ENCODE peak calls at places on chromosomes 7 and 10, in eight cellular contexts. One of them, this sample, is unnamed. For H3K4me1, the result is how much of the 10 kb centered on the place peaks cover.

GRCh38 chr7:26958834-26959233 is 94.4 kb upstream of the SKAP2 start:
- DNase-seq in A549: peak
- DNase-seq in ovary: no peak
- DNase-seq in sigmoid colon: no peak
- DNase-seq in tibial nerve: no peak
- DNase-seq in upper lobe of left lung: no peak
- DNase-seq in stomach: no peak
- DNase-seq in H1: no peak
- DNase-seq in this sample: no peak

GRCh38 chr10:14625210-14625621 is 149.5 kb downstream of the FAM107B start:
- DNase-seq in A549: no peak
- DNase-seq in ovary: no peak
- DNase-seq in sigmoid colon: peak
- DNase-seq in tibial nerve: no peak
- DNase-seq in upper lobe of left lung: no peak
- DNase-seq in stomach: no peak
- DNase-seq in H1: no peak
- DNase-seq in this sample: no peak

GRCh38 chr10:26931223-26931622 is 70.5 kb upstream of the ABI1 start:
- DNase-seq in A549: no peak
- DNase-seq in ovary: peak
- DNase-seq in sigmoid colon: no peak
- DNase-seq in tibial nerve: no peak
- DNase-seq in upper lobe of left lung: peak
- DNase-seq in stomach: peak
- DNase-seq in H1: no peak
- DNase-seq in this sample: peak

GRCh38 chr10:131354380-131354779 is 42.9 kb upstream of the TCERG1L start:
- DNase-seq in A549: no peak
- DNase-seq in ovary: no peak
- DNase-seq in sigmoid colon: no peak
- DNase-seq in tibial nerve: no peak
- DNase-seq in upper lobe of left lung: no peak
- DNase-seq in stomach: no peak
- DNase-seq in H1: no peak
- DNase-seq in this sample: no peak

GRCh38 chr7:50396856-50397255 is 53.3 kb downstream of the FIGNL1 start:
- DNase-seq in A549: no peak
- DNase-seq in ovary: no peak
- DNase-seq in sigmoid colon: no peak
- DNase-seq in tibial nerve: no peak
- DNase-seq in upper lobe of left lung: no peak
- DNase-seq in stomach: no peak
- DNase-seq in H1: no peak
- DNase-seq in this sample: no peak

GRCh38 chr10:18429335-18429734 is 222.1 kb downstream of the NSUN6 start:
- DNase-seq in A549: no peak
- DNase-seq in ovary: no peak
- DNase-seq in sigmoid colon: no peak
- DNase-seq in tibial nerve: no peak
- DNase-seq in upper lobe of left lung: no peak
- DNase-seq in stomach: no peak
- DNase-seq in H1: no peak
- DNase-seq in this sample: no peak

GRCh38 chr7:4825081-4825480 is 36.7 kb downstream of the PAPOLB start:
- DNase-seq in A549: no peak
- DNase-seq in ovary: no peak
- DNase-seq in sigmoid colon: no peak
- DNase-seq in tibial nerve: no peak
- DNase-seq in upper lobe of left lung: no peak
- DNase-seq in stomach: no peak
- DNase-seq in H1: no peak
- DNase-seq in this sample: no peak

GRCh38 chr7:42347616-42348015 is 110.6 kb upstream of the GLI3 start:
- DNase-seq in A549: no peak
- DNase-seq in ovary: no peak
- DNase-seq in sigmoid colon: no peak
- DNase-seq in tibial nerve: no peak
- DNase-seq in upper lobe of left lung: no peak
- DNase-seq in stomach: no peak
- DNase-seq in H1: no peak
- DNase-seq in this sample: no peak

GRCh38 chr10:54130394-54130793 is 670.6 kb downstream of the PCDH15 start:
- DNase-seq in A549: no peak
- DNase-seq in ovary: no peak
- DNase-seq in sigmoid colon: no peak
- DNase-seq in tibial nerve: no peak
- DNase-seq in upper lobe of left lung: no peak
- DNase-seq in stomach: no peak
- DNase-seq in H1: no peak
- DNase-seq in this sample: no peak

GRCh38 chr10:54124209-54124890 is 676.7 kb downstream of the PCDH15 start:
- DNase-seq in A549: no peak
- DNase-seq in ovary: no peak
- DNase-seq in sigmoid colon: no peak
- DNase-seq in tibial nerve: no peak
- DNase-seq in upper lobe of left lung: no peak
- DNase-seq in stomach: no peak
- DNase-seq in H1: no peak
- DNase-seq in this sample: no peak

DNA sequence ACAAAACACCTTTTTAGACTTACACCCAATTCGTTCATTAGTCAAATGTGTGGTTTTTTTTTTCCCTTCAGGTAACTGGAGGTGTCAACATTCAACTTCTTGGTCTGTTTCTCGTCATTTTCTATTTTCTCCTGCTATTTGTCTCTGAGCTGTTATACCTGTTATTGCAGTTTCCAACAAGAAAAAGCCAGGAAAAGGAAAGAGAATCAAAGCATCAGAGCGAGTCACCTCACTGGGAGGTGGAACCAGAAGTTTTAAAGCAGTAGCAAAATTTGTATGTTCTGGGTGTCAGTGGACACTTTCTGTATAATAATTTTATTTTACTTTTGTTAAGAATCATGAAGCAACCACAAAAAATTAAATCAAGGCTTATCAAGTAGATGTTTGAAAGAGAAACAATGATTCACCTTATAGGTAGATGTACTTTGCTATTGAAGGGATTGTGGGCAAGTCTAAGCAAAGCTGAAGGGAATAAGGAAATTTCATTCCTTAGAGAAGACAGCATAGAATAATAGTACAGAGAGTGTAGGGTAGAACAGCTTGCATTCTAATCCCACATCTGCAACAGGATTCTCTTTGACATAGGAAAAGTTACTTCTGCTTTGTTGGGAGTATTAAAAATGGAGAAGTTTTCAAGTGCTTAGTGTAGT is 675.8 kb downstream of the PCDH15 start:
- DNase-seq in A549: no peak
- DNase-seq in ovary: no peak
- DNase-seq in sigmoid colon: no peak
- DNase-seq in tibial nerve: no peak
- DNase-seq in upper lobe of left lung: no peak
- DNase-seq in stomach: no peak
- DNase-seq in H1: no peak
- DNase-seq in this sample: no peak
- TF ChIP-seq EP300 in A549: no peak
- TF ChIP-seq EP300 in ovary: no peak
- TF ChIP-seq EP300 in sigmoid colon: no peak
- TF ChIP-seq EP300 in tibial nerve: no peak
- TF ChIP-seq EP300 in upper lobe of left lung: no peak
- TF ChIP-seq EP300 in stomach: no peak
- TF ChIP-seq EP300 in H1: no peak
- TF ChIP-seq EP300 in this sample: no peak

DNA sequence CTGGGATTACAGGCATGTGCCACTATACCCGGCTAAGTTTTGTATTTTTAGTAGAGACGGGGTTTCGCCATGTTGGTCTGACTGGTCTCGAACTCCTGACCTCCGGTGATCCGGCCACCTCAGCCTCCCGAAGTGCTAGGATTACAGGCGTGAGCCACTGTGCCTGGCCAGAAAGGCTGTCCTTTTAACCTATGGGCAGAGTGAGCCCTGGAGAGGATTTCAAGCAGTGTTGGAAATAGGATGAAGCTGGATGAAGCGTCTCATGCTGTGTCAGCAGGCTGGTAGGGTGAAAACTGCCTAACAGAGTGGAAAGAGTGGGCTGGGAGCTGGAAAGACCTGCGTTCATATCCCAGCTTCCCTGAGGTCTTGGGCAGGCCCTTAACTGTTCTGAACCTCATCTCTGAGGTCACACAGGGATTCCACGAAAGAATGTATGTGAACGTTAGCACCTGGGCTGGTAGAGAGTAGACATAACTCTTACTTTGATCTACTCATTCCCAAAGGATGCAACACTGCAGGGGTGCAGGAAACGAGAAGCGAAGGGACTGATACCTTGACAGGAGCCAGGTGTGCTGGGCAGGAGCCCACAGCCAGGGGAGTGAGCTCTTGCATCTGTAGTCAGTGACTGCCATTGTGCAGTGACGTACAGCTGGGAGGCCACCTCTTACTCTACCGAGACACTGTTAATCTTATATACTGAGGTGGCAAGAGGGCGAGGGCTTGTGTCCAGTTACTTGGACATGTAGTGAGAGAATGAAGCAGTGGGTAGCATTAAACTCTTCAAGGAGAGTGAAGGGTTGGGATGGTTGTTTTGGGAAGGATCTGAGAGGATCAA is 34.2 kb downstream of the WBP1L start:
- DNase-seq in A549: no peak
- DNase-seq in ovary: no peak
- DNase-seq in sigmoid colon: no peak
- DNase-seq in tibial nerve: no peak
- DNase-seq in upper lobe of left lung: no peak
- DNase-seq in stomach: no peak
- DNase-seq in H1: no peak
- DNase-seq in this sample: no peak
- H3K4me1 ChIP-seq in A549: under half
- H3K4me1 ChIP-seq in ovary: half or more
- H3K4me1 ChIP-seq in sigmoid colon: half or more
- H3K4me1 ChIP-seq in tibial nerve: half or more
- H3K4me1 ChIP-seq in upper lobe of left lung: half or more
- H3K4me1 ChIP-seq in stomach: half or more
- H3K4me1 ChIP-seq in H1: under half
- H3K4me1 ChIP-seq in this sample: under half

GRCh38 chr7:95589031-95589430 is 7.3 kb downstream of the PDK4 start:
- DNase-seq in A549: no peak
- DNase-seq in ovary: no peak
- DNase-seq in sigmoid colon: no peak
- DNase-seq in tibial nerve: no peak
- DNase-seq in upper lobe of left lung: no peak
- DNase-seq in stomach: no peak
- DNase-seq in H1: no peak
- DNase-seq in this sample: no peak

GRCh38 chr7:95589766-95590165 is 6.5 kb downstream of the PDK4 start:
- DNase-seq in A549: no peak
- DNase-seq in ovary: no peak
- DNase-seq in sigmoid colon: no peak
- DNase-seq in tibial nerve: no peak
- DNase-seq in upper lobe of left lung: no peak
- DNase-seq in stomach: no peak
- DNase-seq in H1: no peak
- DNase-seq in this sample: no peak

GRCh38 chr7:95593343-95593742 is 3.0 kb downstream of the PDK4 start:
- DNase-seq in A549: no peak
- DNase-seq in ovary: no peak
- DNase-seq in sigmoid colon: no peak
- DNase-seq in tibial nerve: no peak
- DNase-seq in upper lobe of left lung: no peak
- DNase-seq in stomach: no peak
- DNase-seq in H1: no peak
- DNase-seq in this sample: no peak

GRCh38 chr7:95592570-95592969 is 3.7 kb downstream of the PDK4 start:
- DNase-seq in A549: no peak
- DNase-seq in ovary: no peak
- DNase-seq in sigmoid colon: no peak
- DNase-seq in tibial nerve: no peak
- DNase-seq in upper lobe of left lung: no peak
- DNase-seq in stomach: no peak
- DNase-seq in H1: no peak
- DNase-seq in this sample: no peak

DNA sequence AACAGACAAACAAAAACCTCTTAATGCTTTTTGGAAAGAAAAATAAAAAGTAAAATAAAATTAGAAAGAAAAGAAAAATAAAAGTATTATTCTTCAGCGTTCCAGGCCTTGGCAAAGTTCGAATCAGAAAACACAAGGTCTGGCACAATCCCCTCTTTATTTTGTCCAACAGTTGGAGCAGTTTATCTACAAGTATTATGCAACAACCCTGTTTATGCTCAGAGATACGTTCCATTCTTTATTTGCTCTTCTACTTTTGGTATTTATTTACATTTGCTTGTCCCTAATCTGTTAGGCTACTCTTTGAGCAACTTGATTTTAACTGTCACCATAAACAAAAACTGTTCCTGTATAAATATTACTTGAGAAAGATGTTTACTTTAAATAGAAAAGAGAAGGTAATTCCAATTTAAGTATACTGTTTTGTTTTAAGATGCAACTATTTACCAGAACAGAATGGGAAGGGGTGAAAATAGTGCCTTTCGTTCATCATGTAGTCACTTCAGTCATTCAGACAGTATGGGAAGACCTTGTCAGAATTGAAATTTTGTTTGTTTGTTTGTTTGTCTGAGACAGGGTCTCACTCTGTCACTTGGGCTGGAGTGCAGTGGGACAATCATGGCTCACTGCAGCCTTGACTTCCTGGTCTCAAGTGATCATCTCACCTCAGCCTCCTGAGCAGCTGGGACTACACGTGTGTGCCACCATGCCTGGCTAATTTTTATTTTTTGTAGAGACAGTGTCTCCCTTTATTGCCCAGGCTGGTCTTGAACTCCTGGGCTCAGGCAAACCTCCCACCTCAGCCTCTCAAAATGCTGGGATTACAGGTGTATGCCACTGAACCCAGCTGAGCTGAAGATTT is 5.7 kb downstream of the PDK4 start:
- DNase-seq in A549: no peak
- DNase-seq in ovary: no peak
- DNase-seq in sigmoid colon: no peak
- DNase-seq in tibial nerve: no peak
- DNase-seq in upper lobe of left lung: no peak
- DNase-seq in stomach: no peak
- DNase-seq in H1: no peak
- DNase-seq in this sample: no peak
- TF ChIP-seq POLR2A in A549: no peak
- TF ChIP-seq POLR2A in ovary: no peak
- TF ChIP-seq POLR2A in sigmoid colon: no peak
- TF ChIP-seq POLR2A in tibial nerve: no peak
- TF ChIP-seq POLR2A in upper lobe of left lung: no peak
- TF ChIP-seq POLR2A in stomach: no peak
- TF ChIP-seq POLR2A in H1: no peak
- TF ChIP-seq POLR2A in this sample: peak

GRCh38 chr10:49550563-49550962 is 11.6 kb upstream of the ERCC6 start:
- DNase-seq in A549: no peak
- DNase-seq in ovary: no peak
- DNase-seq in sigmoid colon: no peak
- DNase-seq in tibial nerve: no peak
- DNase-seq in upper lobe of left lung: no peak
- DNase-seq in stomach: no peak
- DNase-seq in H1: no peak
- DNase-seq in this sample: no peak

GRCh38 chr10:49556723-49557122 is 17.8 kb upstream of the ERCC6 start:
- DNase-seq in A549: no peak
- DNase-seq in ovary: no peak
- DNase-seq in sigmoid colon: no peak
- DNase-seq in tibial nerve: no peak
- DNase-seq in upper lobe of left lung: no peak
- DNase-seq in stomach: no peak
- DNase-seq in H1: no peak
- DNase-seq in this sample: no peak

GRCh38 chr10:49549640-49550346 is 10.9 kb upstream of the ERCC6 start:
- DNase-seq in A549: no peak
- DNase-seq in ovary: no peak
- DNase-seq in sigmoid colon: no peak
- DNase-seq in tibial nerve: no peak
- DNase-seq in upper lobe of left lung: no peak
- DNase-seq in stomach: no peak
- DNase-seq in H1: no peak
- DNase-seq in this sample: no peak

GRCh38 chr10:49558194-49558593 is 19.3 kb upstream of the ERCC6 start:
- DNase-seq in A549: no peak
- DNase-seq in ovary: no peak
- DNase-seq in sigmoid colon: no peak
- DNase-seq in tibial nerve: no peak
- DNase-seq in upper lobe of left lung: no peak
- DNase-seq in stomach: no peak
- DNase-seq in H1: no peak
- DNase-seq in this sample: no peak

DNA sequence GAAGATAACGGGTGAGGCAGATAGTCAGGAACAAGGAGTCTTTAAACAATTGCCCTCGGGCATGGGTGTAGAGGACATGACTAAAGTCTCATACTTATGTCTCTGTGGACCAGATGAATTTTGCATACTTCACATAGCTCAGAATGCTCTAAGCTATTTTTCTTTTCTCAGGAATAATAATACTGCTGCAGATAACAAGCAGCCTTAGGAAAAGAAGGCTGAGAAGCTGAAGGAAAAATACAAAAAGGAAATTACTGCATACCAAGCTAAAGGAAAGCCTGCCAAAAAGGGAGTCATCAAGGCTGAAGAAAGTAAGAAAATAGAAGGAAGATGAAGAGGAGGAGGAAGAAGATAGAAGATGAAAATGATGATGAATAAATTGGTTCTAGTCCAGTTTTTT is 13.4 kb upstream of the ERCC6 start:
- DNase-seq in A549: peak
- DNase-seq in ovary: no peak
- DNase-seq in sigmoid colon: no peak
- DNase-seq in tibial nerve: no peak
- DNase-seq in upper lobe of left lung: no peak
- DNase-seq in stomach: no peak
- DNase-seq in H1: no peak
- DNase-seq in this sample: no peak
- TF ChIP-seq EP300 in A549: no peak
- TF ChIP-seq EP300 in ovary: no peak
- TF ChIP-seq EP300 in sigmoid colon: no peak
- TF ChIP-seq EP300 in tibial nerve: no peak
- TF ChIP-seq EP300 in upper lobe of left lung: no peak
- TF ChIP-seq EP300 in stomach: no peak
- TF ChIP-seq EP300 in H1: no peak
- TF ChIP-seq EP300 in this sample: no peak